ENCODE peak calls at places on chromosome 13, in eight cellular contexts. Z is HTR-8/SVneo, A is activated T-cell treated with anti-CD3 and anti-CD28 coated beads for 1 hour, Q is left cardiac atrium, F is left ventricle myocardium inferior, X is NCI-H187, R is B cell, E is mesothelial cell of epicardium. M is an unnamed sample.

GRCh38 chr13:48273346-48273745 is 30.2 kb upstream of the RB1 start:
- DNase-seq in R (no peak), E (no peak), Z (no peak), F (no peak), X (no peak), A (no peak), Q (no peak), M (no peak)

GRCh38 chr13:111282425-111282824 is 38.0 kb upstream of the TEX29 start:
- DNase-seq in E (no peak), F (no peak), Q (no peak), Z (no peak), A (no peak), X (no peak), R (no peak), M (no peak)

GRCh38 chr13:95553614-95554385 is 1.3 kb downstream of the CLDN10 start:
- DNase-seq in Z (no peak), F (no peak), Q (no peak), E (peak; percentile 42), R (no peak), A (no peak), X (no peak), M (no peak)

GRCh38 chr13:26482451-26483197 is 74.9 kb upstream of the WASF3 start:
- DNase-seq in A (peak; percentile 42), Z (peak; percentile 64), X (peak; percentile 32), R (peak; percentile 62), E (peak; percentile 73), F (no peak), Q (peak; percentile 55), M (no peak)

GRCh38 chr13:41137951-41138350 is 5.3 kb upstream of the KBTBD6 start:
- DNase-seq in R (no peak), Z (no peak), Q (no peak), A (no peak), E (no peak), F (no peak), X (no peak), M (no peak)

GRCh38 chr13:37791699-37792098 is 77.9 kb downstream of the TRPC4 start:
- DNase-seq in Z (no peak), X (no peak), Q (no peak), R (no peak), A (no peak), F (no peak), E (no peak), M (no peak)

GRCh38 chr13:95745752-95746151 is 68.8 kb downstream of the DNAJC3 start:
- DNase-seq in E (no peak), Q (no peak), R (no peak), F (no peak), A (no peak), Z (no peak), X (no peak), M (no peak)

GRCh38 chr13:31234729-31235128 is 35.0 kb downstream of the B3GLCT start:
- DNase-seq in F (no peak), Z (no peak), R (no peak), X (no peak), Q (no peak), A (no peak), E (no peak), M (no peak)

GRCh38 chr13:24212254-24212653 is 51.7 kb downstream of the SPATA13 start:
- DNase-seq in E (no peak), R (no peak), Z (no peak), F (no peak), Q (no peak), X (no peak), A (no peak), M (no peak)

GRCh38 chr13:33347866-33348265 is 62.3 kb upstream of the STARD13 start:
- DNase-seq in F (no peak), E (no peak), R (no peak), A (no peak), Q (no peak), Z (no peak), X (no peak), M (no peak)